ENCODE peak calls at places on chromosomes 2 and 18, in nine cellular contexts. One of them, this sample, is unnamed.

GRCh38 chr2:41993086-41993812 is 54.6 kb upstream of the PKDCC start:
- DNase-seq in lower lobe of right lung: no peak
- DNase-seq in BJ: no peak
- DNase-seq in HFF-Myc: no peak
- DNase-seq in fibroblast of villous mesenchyme: no peak
- DNase-seq in heart right ventricle: no peak
- DNase-seq in endothelial cell of umbilical vein: no peak
- DNase-seq in progenitor cell of endocrine pancreas: no peak
- DNase-seq in glutamatergic neuron: no peak
- DNase-seq in this sample: no peak

GRCh38 chr18:25144835-25145234 is 207.1 kb downstream of the ZNF521 start:
- DNase-seq in glutamatergic neuron: no peak
- DNase-seq in HFF-Myc: peak; percentile 12
- DNase-seq in BJ: peak; percentile 31
- DNase-seq in endothelial cell of umbilical vein: peak; percentile 46
- DNase-seq in heart right ventricle: peak; percentile 14
- DNase-seq in fibroblast of villous mesenchyme: peak; percentile 49
- DNase-seq in progenitor cell of endocrine pancreas: no peak
- DNase-seq in lower lobe of right lung: no peak
- DNase-seq in this sample: no peak

GRCh38 chr2:173370198-173370597 is 15.5 kb downstream of the CDCA7 start:
- DNase-seq in progenitor cell of endocrine pancreas: no peak
- DNase-seq in BJ: no peak
- DNase-seq in lower lobe of right lung: no peak
- DNase-seq in glutamatergic neuron: no peak
- DNase-seq in heart right ventricle: no peak
- DNase-seq in fibroblast of villous mesenchyme: no peak
- DNase-seq in HFF-Myc: no peak
- DNase-seq in endothelial cell of umbilical vein: peak; percentile 37
- DNase-seq in this sample: no peak

GRCh38 chr2:12106440-12107080 is 360.1 kb downstream of the LPIN1 start:
- DNase-seq in endothelial cell of umbilical vein: peak; percentile 40
- DNase-seq in progenitor cell of endocrine pancreas: no peak
- DNase-seq in lower lobe of right lung: no peak
- DNase-seq in fibroblast of villous mesenchyme: peak; percentile 97
- DNase-seq in HFF-Myc: peak; percentile 94
- DNase-seq in heart right ventricle: peak; percentile 75
- DNase-seq in glutamatergic neuron: no peak
- DNase-seq in BJ: peak; percentile 86
- DNase-seq in this sample: no peak

GRCh38 chr2:54549430-54549829 is 93.3 kb downstream of the SPTBN1 start:
- DNase-seq in progenitor cell of endocrine pancreas: no peak
- DNase-seq in heart right ventricle: no peak
- DNase-seq in glutamatergic neuron: no peak
- DNase-seq in endothelial cell of umbilical vein: no peak
- DNase-seq in BJ: no peak
- DNase-seq in HFF-Myc: no peak
- DNase-seq in lower lobe of right lung: no peak
- DNase-seq in fibroblast of villous mesenchyme: no peak
- DNase-seq in this sample: no peak

GRCh38 chr2:70785137-70785911 is 5.1 kb downstream of the FIGLA start:
- DNase-seq in endothelial cell of umbilical vein: peak; percentile 33
- DNase-seq in lower lobe of right lung: no peak
- DNase-seq in BJ: no peak
- DNase-seq in heart right ventricle: no peak
- DNase-seq in HFF-Myc: no peak
- DNase-seq in fibroblast of villous mesenchyme: peak; percentile 4
- DNase-seq in progenitor cell of endocrine pancreas: no peak
- DNase-seq in glutamatergic neuron: peak; percentile 57
- DNase-seq in this sample: no peak

GRCh38 chr2:65934992-65935629 is 499.8 kb upstream of the MEIS1 start:
- DNase-seq in BJ: no peak
- DNase-seq in HFF-Myc: no peak
- DNase-seq in fibroblast of villous mesenchyme: no peak
- DNase-seq in lower lobe of right lung: no peak
- DNase-seq in glutamatergic neuron: no peak
- DNase-seq in progenitor cell of endocrine pancreas: no peak
- DNase-seq in endothelial cell of umbilical vein: no peak
- DNase-seq in heart right ventricle: no peak
- DNase-seq in this sample: no peak

GRCh38 chr2:236997086-236997485 is 88.6 kb upstream of the COPS8 start:
- DNase-seq in endothelial cell of umbilical vein: no peak
- DNase-seq in heart right ventricle: no peak
- DNase-seq in BJ: no peak
- DNase-seq in glutamatergic neuron: no peak
- DNase-seq in fibroblast of villous mesenchyme: no peak
- DNase-seq in HFF-Myc: no peak
- DNase-seq in lower lobe of right lung: no peak
- DNase-seq in progenitor cell of endocrine pancreas: peak; percentile 21
- DNase-seq in this sample: no peak

GRCh38 chr2:152062130-152063091 is 36.4 kb downstream of the CACNB4 start:
- DNase-seq in progenitor cell of endocrine pancreas: no peak
- DNase-seq in endothelial cell of umbilical vein: no peak
- DNase-seq in HFF-Myc: peak; percentile 11
- DNase-seq in lower lobe of right lung: no peak
- DNase-seq in fibroblast of villous mesenchyme: peak; percentile 59
- DNase-seq in heart right ventricle: no peak
- DNase-seq in glutamatergic neuron: no peak
- DNase-seq in BJ: peak; percentile 11
- DNase-seq in this sample: no peak

GRCh38 chr2:43482974-43483373 is 112.9 kb downstream of the THADA start:
- DNase-seq in HFF-Myc: peak; percentile 19
- DNase-seq in BJ: no peak
- DNase-seq in heart right ventricle: no peak
- DNase-seq in lower lobe of right lung: no peak
- DNase-seq in glutamatergic neuron: no peak
- DNase-seq in fibroblast of villous mesenchyme: peak; percentile 93
- DNase-seq in progenitor cell of endocrine pancreas: no peak
- DNase-seq in endothelial cell of umbilical vein: no peak
- DNase-seq in this sample: no peak

GRCh38 chr2:223668302-223668998 is 66.3 kb upstream of the SCG2 start:
- DNase-seq in HFF-Myc: no peak
- DNase-seq in BJ: no peak
- DNase-seq in glutamatergic neuron: no peak
- DNase-seq in lower lobe of right lung: no peak
- DNase-seq in endothelial cell of umbilical vein: no peak
- DNase-seq in heart right ventricle: no peak
- DNase-seq in fibroblast of villous mesenchyme: peak; percentile 86
- DNase-seq in progenitor cell of endocrine pancreas: no peak
- DNase-seq in this sample: no peak

GRCh38 chr18:3652380-3653262 is 202.6 kb downstream of the TGIF1 start:
- DNase-seq in lower lobe of right lung: no peak
- DNase-seq in fibroblast of villous mesenchyme: peak; percentile 98
- DNase-seq in endothelial cell of umbilical vein: peak; percentile 97
- DNase-seq in heart right ventricle: peak; percentile 38
- DNase-seq in BJ: peak; percentile 63
- DNase-seq in progenitor cell of endocrine pancreas: no peak
- DNase-seq in glutamatergic neuron: no peak
- DNase-seq in HFF-Myc: peak; percentile 86
- DNase-seq in this sample: peak; percentile 58

GRCh38 chr2:176148758-176149483 is 2.4 kb upstream of the HOXD4 start:
- DNase-seq in endothelial cell of umbilical vein: no peak
- DNase-seq in heart right ventricle: no peak
- DNase-seq in BJ: no peak
- DNase-seq in progenitor cell of endocrine pancreas: no peak
- DNase-seq in glutamatergic neuron: no peak
- DNase-seq in lower lobe of right lung: no peak
- DNase-seq in HFF-Myc: no peak
- DNase-seq in fibroblast of villous mesenchyme: no peak
- DNase-seq in this sample: no peak

GRCh38 chr2:168243061-168243460 is 4.3 kb downstream of the STK39 start:
- DNase-seq in fibroblast of villous mesenchyme: no peak
- DNase-seq in BJ: no peak
- DNase-seq in progenitor cell of endocrine pancreas: no peak
- DNase-seq in HFF-Myc: no peak
- DNase-seq in heart right ventricle: no peak
- DNase-seq in glutamatergic neuron: no peak
- DNase-seq in endothelial cell of umbilical vein: no peak
- DNase-seq in lower lobe of right lung: no peak
- DNase-seq in this sample: no peak

GRCh38 chr2:43406643-43407042 is 180.2 kb upstream of the ZFP36L2 start:
- DNase-seq in glutamatergic neuron: no peak
- DNase-seq in lower lobe of right lung: no peak
- DNase-seq in HFF-Myc: no peak
- DNase-seq in fibroblast of villous mesenchyme: no peak
- DNase-seq in progenitor cell of endocrine pancreas: no peak
- DNase-seq in endothelial cell of umbilical vein: no peak
- DNase-seq in heart right ventricle: no peak
- DNase-seq in BJ: no peak
- DNase-seq in this sample: no peak

GRCh38 chr2:164625378-164625971 is 4.2 kb upstream of the GRB14 start:
- DNase-seq in HFF-Myc: no peak
- DNase-seq in heart right ventricle: no peak
- DNase-seq in glutamatergic neuron: no peak
- DNase-seq in BJ: peak; percentile 9
- DNase-seq in lower lobe of right lung: no peak
- DNase-seq in fibroblast of villous mesenchyme: no peak
- DNase-seq in endothelial cell of umbilical vein: peak; percentile 53
- DNase-seq in progenitor cell of endocrine pancreas: no peak
- DNase-seq in this sample: no peak

GRCh38 chr2:176924909-176925548 is 287.6 kb upstream of the HNRNPA3 start:
- DNase-seq in progenitor cell of endocrine pancreas: no peak
- DNase-seq in HFF-Myc: no peak
- DNase-seq in fibroblast of villous mesenchyme: no peak
- DNase-seq in endothelial cell of umbilical vein: no peak
- DNase-seq in glutamatergic neuron: no peak
- DNase-seq in BJ: no peak
- DNase-seq in heart right ventricle: no peak
- DNase-seq in lower lobe of right lung: no peak
- DNase-seq in this sample: no peak

GRCh38 chr18:12098389-12098788 is 4.7 kb downstream of the ANKRD62 start:
- DNase-seq in heart right ventricle: no peak
- DNase-seq in fibroblast of villous mesenchyme: no peak
- DNase-seq in glutamatergic neuron: no peak
- DNase-seq in BJ: no peak
- DNase-seq in lower lobe of right lung: no peak
- DNase-seq in HFF-Myc: no peak
- DNase-seq in endothelial cell of umbilical vein: no peak
- DNase-seq in progenitor cell of endocrine pancreas: no peak
- DNase-seq in this sample: no peak
- TF ChIP-seq CTCF in heart right ventricle: no peak
- TF ChIP-seq CTCF in fibroblast of villous mesenchyme: no peak
- TF ChIP-seq CTCF in glutamatergic neuron: no peak
- TF ChIP-seq CTCF in BJ: no peak
- TF ChIP-seq CTCF in lower lobe of right lung: no peak
- TF ChIP-seq CTCF in HFF-Myc: no peak
- TF ChIP-seq CTCF in endothelial cell of umbilical vein: no peak
- TF ChIP-seq CTCF in progenitor cell of endocrine pancreas: no peak
- TF ChIP-seq CTCF in this sample: no peak

GRCh38 chr2:68431316-68431972 is 35.6 kb downstream of the FBXO48 start:
- DNase-seq in heart right ventricle: no peak
- DNase-seq in progenitor cell of endocrine pancreas: no peak
- DNase-seq in lower lobe of right lung: no peak
- DNase-seq in fibroblast of villous mesenchyme: no peak
- DNase-seq in glutamatergic neuron: no peak
- DNase-seq in endothelial cell of umbilical vein: no peak
- DNase-seq in BJ: no peak
- DNase-seq in HFF-Myc: no peak
- DNase-seq in this sample: no peak
- TF ChIP-seq CTCF in heart right ventricle: no peak
- TF ChIP-seq CTCF in progenitor cell of endocrine pancreas: no peak
- TF ChIP-seq CTCF in lower lobe of right lung: no peak
- TF ChIP-seq CTCF in fibroblast of villous mesenchyme: no peak
- TF ChIP-seq CTCF in glutamatergic neuron: no peak
- TF ChIP-seq CTCF in endothelial cell of umbilical vein: no peak
- TF ChIP-seq CTCF in BJ: no peak
- TF ChIP-seq CTCF in HFF-Myc: no peak
- TF ChIP-seq CTCF in this sample: no peak

DNA sequence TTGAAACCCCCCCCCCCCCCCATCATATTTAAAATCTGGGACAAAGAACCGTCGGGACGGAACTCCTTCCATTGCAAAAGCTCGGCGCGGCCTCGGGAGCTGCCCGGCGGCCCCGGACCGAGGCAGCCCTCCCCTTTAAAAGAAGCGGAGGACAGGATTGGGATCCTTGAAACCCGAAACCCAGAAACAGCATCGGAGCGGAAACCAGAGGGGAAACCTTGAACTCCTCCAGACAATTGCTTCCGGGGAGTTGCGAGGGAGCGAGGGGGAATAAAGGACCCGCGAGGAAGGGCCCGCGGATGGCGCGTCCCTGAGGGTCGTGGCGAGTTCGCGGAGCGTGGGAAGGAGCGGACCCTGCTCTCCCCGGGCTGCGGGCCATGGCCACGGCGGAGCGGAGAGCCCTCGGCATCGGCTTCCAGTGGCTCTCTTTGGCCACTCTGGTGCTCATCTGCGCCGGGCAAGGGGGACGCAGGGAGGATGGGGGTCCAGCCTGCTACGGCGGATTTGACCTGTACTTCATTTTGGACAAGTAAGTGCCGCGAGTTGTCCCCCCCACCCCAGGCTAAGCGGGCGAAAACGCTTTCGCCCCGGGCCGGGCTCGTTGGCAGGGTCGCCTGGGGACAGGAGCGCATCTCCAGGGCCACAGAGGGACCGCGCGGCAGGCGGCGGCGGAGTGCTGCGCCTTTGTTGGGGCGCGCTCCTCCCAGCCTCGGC is at the start of gene ANTXR1:
- DNase-seq in fibroblast of villous mesenchyme: peak; percentile 88
- DNase-seq in progenitor cell of endocrine pancreas: peak; percentile 34
- DNase-seq in BJ: no peak
- DNase-seq in endothelial cell of umbilical vein: peak; percentile 13
- DNase-seq in lower lobe of right lung: peak; percentile 49
- DNase-seq in glutamatergic neuron: peak; percentile 71
- DNase-seq in heart right ventricle: peak; percentile 36
- DNase-seq in HFF-Myc: peak; percentile 67
- DNase-seq in this sample: no peak
- TF ChIP-seq CTCF in fibroblast of villous mesenchyme: no peak
- TF ChIP-seq CTCF in progenitor cell of endocrine pancreas: peak; percentile 25
- TF ChIP-seq CTCF in BJ: no peak
- TF ChIP-seq CTCF in endothelial cell of umbilical vein: no peak
- TF ChIP-seq CTCF in lower lobe of right lung: peak; percentile 6
- TF ChIP-seq CTCF in glutamatergic neuron: peak; percentile 54
- TF ChIP-seq CTCF in heart right ventricle: no peak
- TF ChIP-seq CTCF in HFF-Myc: no peak
- TF ChIP-seq CTCF in this sample: no peak

DNA sequence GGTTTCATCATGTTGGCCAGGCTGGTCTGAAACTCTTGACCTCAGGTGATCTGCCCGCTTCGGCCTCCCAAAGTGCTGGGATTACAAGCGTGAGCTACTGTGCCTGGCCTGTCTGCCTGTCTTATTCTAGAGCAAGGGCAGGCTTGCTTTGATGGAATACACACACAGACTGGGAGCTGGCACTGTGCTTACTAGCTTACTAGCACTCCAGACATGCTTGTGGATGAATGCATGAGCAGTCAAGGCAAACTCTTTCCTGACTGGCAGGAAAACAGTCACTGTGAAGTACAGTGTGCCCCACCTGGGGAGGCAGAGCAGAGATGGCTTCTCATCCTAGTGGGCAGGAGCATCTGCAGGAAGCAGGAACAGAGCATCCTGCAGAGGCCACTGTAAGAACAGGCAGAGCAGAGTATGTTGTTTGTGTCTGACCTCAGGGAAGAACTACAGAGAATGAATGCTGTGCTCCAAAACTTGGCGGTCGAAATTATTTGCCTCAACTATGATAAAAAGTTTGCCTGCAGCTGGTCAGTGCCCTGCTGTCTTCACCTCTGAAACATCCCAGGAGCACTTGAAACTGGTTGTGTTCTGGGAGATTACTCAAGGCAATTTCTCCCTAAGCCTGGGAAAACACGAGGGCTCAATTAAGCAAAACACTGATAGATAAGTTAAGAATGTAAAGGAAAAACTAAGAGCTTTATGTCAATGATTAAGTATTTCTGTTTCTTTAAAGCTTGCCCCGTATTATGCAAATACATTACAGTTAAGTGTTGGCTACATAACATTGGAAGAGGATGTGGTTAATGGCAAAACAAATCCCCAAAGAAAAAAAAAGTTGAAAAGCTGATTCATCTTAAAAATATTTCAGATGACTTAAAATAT is 102.4 kb downstream of the VAPA start:
- DNase-seq in heart right ventricle: no peak
- DNase-seq in glutamatergic neuron: no peak
- DNase-seq in HFF-Myc: peak; percentile 90
- DNase-seq in BJ: peak; percentile 90
- DNase-seq in progenitor cell of endocrine pancreas: no peak
- DNase-seq in lower lobe of right lung: no peak
- DNase-seq in fibroblast of villous mesenchyme: peak; percentile 100
- DNase-seq in endothelial cell of umbilical vein: peak; percentile 47
- DNase-seq in this sample: no peak
- TF ChIP-seq CTCF in heart right ventricle: peak; percentile 64
- TF ChIP-seq CTCF in glutamatergic neuron: no peak
- TF ChIP-seq CTCF in HFF-Myc: peak; percentile 67
- TF ChIP-seq CTCF in BJ: peak; percentile 72
- TF ChIP-seq CTCF in progenitor cell of endocrine pancreas: no peak
- TF ChIP-seq CTCF in lower lobe of right lung: no peak
- TF ChIP-seq CTCF in fibroblast of villous mesenchyme: peak; percentile 66
- TF ChIP-seq CTCF in endothelial cell of umbilical vein: no peak
- TF ChIP-seq CTCF in this sample: no peak